ENCODE peak calls at places on chromosomes 4 and X, in nine cellular contexts. B is GM06990, R is A549, U is EH, H is posterior cingulate gyrus, G is Calu3, A is Ammon's horn, X is kidney tubule cell, F is GM23248. E is an unnamed sample.
A peak's percentile ranks its signal among the peaks of the same experiment; 100 is the strongest.

GRCh38 chr4:103067841-103068547 is 8.6 kb downstream of the SLC9B2 start:
- DNase-seq in B (no peak), R (no peak), U (peak; percentile 10), H (no peak), G (no peak), A (no peak), X (peak; percentile 64), F (peak; percentile 72), E (no peak)

GRCh38 chr4:175419120-175419774 is 392.8 kb downstream of the GPM6A start:
- DNase-seq in B (no peak), R (peak; percentile 31), U (peak; percentile 95), H (no peak), G (peak; percentile 5), A (no peak), X (peak; percentile 89), F (peak; percentile 96), E (no peak)

GRCh38 chr4:188400456-188400855 is 261.2 kb downstream of the TRIML1 start:
- DNase-seq in B (no peak), R (no peak), U (no peak), H (no peak), G (no peak), A (peak; percentile 62), X (no peak), F (peak; percentile 14), E (no peak)

GRCh38 chrX:133232331-133232730 is 14.2 kb upstream of the TFDP3 start:
- DNase-seq in B (no peak), R (no peak), U (no peak), H (no peak), G (no peak), A (no peak), X (no peak), F (no peak), E (no peak)

GRCh38 chrX:39772057-39772832 is 325.5 kb downstream of the BCOR start:
- DNase-seq in B (no peak), R (no peak), U (no peak), H (no peak), G (peak; percentile 47), A (peak; percentile 37), X (peak; percentile 58), F (no peak), E (no peak)

GRCh38 chr4:169741569-169741968 is 16.2 kb downstream of the HPF1 start:
- DNase-seq in B (no peak), R (no peak), U (no peak), H (no peak), G (no peak), A (no peak), X (no peak), F (peak; percentile 50), E (no peak)

GRCh38 chrX:10109695-10110094 is 47.1 kb upstream of the CLCN4 start:
- DNase-seq in B (no peak), R (no peak), U (no peak), H (peak; percentile 69), G (no peak), A (peak; percentile 58), X (no peak), F (peak; percentile 8), E (no peak)

GRCh38 chr4:100982345-100982744 is 365.0 kb downstream of the PPP3CA start:
- DNase-seq in B (no peak), R (no peak), U (peak; percentile 41), H (no peak), G (no peak), A (no peak), X (no peak), F (no peak), E (no peak)

GRCh38 chrX:3548743-3549441 is 164.6 kb downstream of the PRKX start:
- DNase-seq in B (no peak), R (peak; percentile 22), U (peak; percentile 74), H (no peak), G (no peak), A (peak; percentile 22), X (peak; percentile 43), F (peak; percentile 90), E (peak; percentile 12)

GRCh38 chr4:73674451-73674919 is 54.2 kb upstream of the RASSF6 start:
- DNase-seq in B (no peak), R (no peak), U (peak; percentile 50), H (no peak), G (no peak), A (no peak), X (peak; percentile 13), F (peak; percentile 50), E (no peak)

GRCh38 chr4:84499065-84499982 is at the start of gene NKX6-1:
- DNase-seq in B (no peak), R (peak; percentile 53), U (peak; percentile 73), H (no peak), G (peak; percentile 91), A (peak; percentile 59), X (peak; percentile 69), F (peak; percentile 68), E (no peak)

GRCh38 chrX:110346681-110347080 is 12.0 kb upstream of the RTL9 start:
- DNase-seq in B (no peak), R (no peak), U (peak; percentile 20), H (no peak), G (no peak), A (no peak), X (no peak), F (no peak), E (no peak)

GRCh38 chrX:29617725-29618124 is 597.6 kb upstream of the MAGEB2 start:
- DNase-seq in B (no peak), R (no peak), U (no peak), H (no peak), G (no peak), A (peak; percentile 20), X (peak; percentile 17), F (peak; percentile 1), E (no peak)

GRCh38 chrX:46574337-46574940 is 874 bp downstream of the CHST7 start:
- DNase-seq in B (peak; percentile 69), R (no peak), U (peak; percentile 28), H (no peak), G (peak; percentile 44), A (no peak), X (no peak), F (peak; percentile 44), E (no peak)

GRCh38 chr4:3473943-3474335 is 10.8 kb downstream of the DOK7 start:
- DNase-seq in B (no peak), R (no peak), U (no peak), H (peak; percentile 4), G (no peak), A (no peak), X (no peak), F (no peak), E (no peak)

E was measured in 8988T.